ENCODE peak calls at places on chromosomes 11 and 22, in six cellular contexts. One of them, this sample, is unnamed.

GRCh38 chr11:102610198-102610597 is 14.9 kb downstream of the MMP20 start:
- DNase-seq in posterior cingulate gyrus: no peak
- DNase-seq in left ventricle myocardium inferior: no peak
- DNase-seq in germinal center: no peak
- DNase-seq in caudate nucleus: no peak
- DNase-seq in RWPE1: no peak
- DNase-seq in this sample: no peak

GRCh38 chr11:105897161-105897560 is 124.9 kb downstream of the MSANTD4 start:
- DNase-seq in caudate nucleus: no peak
- DNase-seq in RWPE1: no peak
- DNase-seq in left ventricle myocardium inferior: no peak
- DNase-seq in germinal center: no peak
- DNase-seq in posterior cingulate gyrus: no peak
- DNase-seq in this sample: no peak

GRCh38 chr22:33300165-33300564 is 242.0 kb upstream of the SYN3 start:
- DNase-seq in RWPE1: no peak
- DNase-seq in left ventricle myocardium inferior: peak; percentile 40
- DNase-seq in caudate nucleus: no peak
- DNase-seq in germinal center: peak; percentile 14
- DNase-seq in posterior cingulate gyrus: no peak
- DNase-seq in this sample: no peak

GRCh38 chr11:26950260-26950719 is 43.6 kb upstream of the FIBIN start:
- DNase-seq in RWPE1: no peak
- DNase-seq in caudate nucleus: no peak
- DNase-seq in posterior cingulate gyrus: no peak
- DNase-seq in left ventricle myocardium inferior: no peak
- DNase-seq in germinal center: no peak
- DNase-seq in this sample: no peak

GRCh38 chr22:49916851-49917250 is 1.4 kb downstream of the ALG12 start:
- DNase-seq in germinal center: no peak
- DNase-seq in left ventricle myocardium inferior: no peak
- DNase-seq in RWPE1: no peak
- DNase-seq in posterior cingulate gyrus: no peak
- DNase-seq in caudate nucleus: no peak
- DNase-seq in this sample: no peak

GRCh38 chr11:83014951-83015350 is 56.7 kb downstream of the RAB30 start:
- DNase-seq in RWPE1: no peak
- DNase-seq in left ventricle myocardium inferior: no peak
- DNase-seq in caudate nucleus: no peak
- DNase-seq in posterior cingulate gyrus: no peak
- DNase-seq in germinal center: no peak
- DNase-seq in this sample: no peak

GRCh38 chr11:130774703-130775102 is 141.6 kb downstream of the SNX19 start:
- DNase-seq in RWPE1: no peak
- DNase-seq in posterior cingulate gyrus: no peak
- DNase-seq in caudate nucleus: no peak
- DNase-seq in left ventricle myocardium inferior: peak; percentile 50
- DNase-seq in germinal center: no peak
- DNase-seq in this sample: no peak

GRCh38 chr11:111388842-111389241 is 9.8 kb upstream of the POU2AF1 start:
- DNase-seq in caudate nucleus: no peak
- DNase-seq in left ventricle myocardium inferior: no peak
- DNase-seq in germinal center: no peak
- DNase-seq in posterior cingulate gyrus: no peak
- DNase-seq in RWPE1: peak; percentile 8
- DNase-seq in this sample: no peak

GRCh38 chr11:80293293-80293692 is 852.5 kb upstream of the TENM4 start:
- DNase-seq in posterior cingulate gyrus: no peak
- DNase-seq in caudate nucleus: no peak
- DNase-seq in germinal center: no peak
- DNase-seq in left ventricle myocardium inferior: no peak
- DNase-seq in RWPE1: no peak
- DNase-seq in this sample: no peak

GRCh38 chr22:39820266-39820665 is 73.3 kb downstream of the ENTHD1 start:
- DNase-seq in caudate nucleus: no peak
- DNase-seq in left ventricle myocardium inferior: no peak
- DNase-seq in germinal center: no peak
- DNase-seq in RWPE1: peak; percentile 71
- DNase-seq in posterior cingulate gyrus: no peak
- DNase-seq in this sample: no peak

GRCh38 chr11:125553357-125553756 is 15.9 kb upstream of the EI24 start:
- DNase-seq in posterior cingulate gyrus: no peak
- DNase-seq in left ventricle myocardium inferior: no peak
- DNase-seq in caudate nucleus: no peak
- DNase-seq in germinal center: no peak
- DNase-seq in RWPE1: no peak
- DNase-seq in this sample: no peak

GRCh38 chr11:46296520-46297448 is 19.3 kb downstream of the CREB3L1 start:
- DNase-seq in germinal center: no peak
- DNase-seq in posterior cingulate gyrus: no peak
- DNase-seq in left ventricle myocardium inferior: peak; percentile 57
- DNase-seq in caudate nucleus: no peak
- DNase-seq in RWPE1: no peak
- DNase-seq in this sample: no peak

GRCh38 chr11:26741036-26741435 is 19.2 kb upstream of the SLC5A12 start:
- DNase-seq in caudate nucleus: no peak
- DNase-seq in left ventricle myocardium inferior: no peak
- DNase-seq in germinal center: no peak
- DNase-seq in RWPE1: peak; percentile 5
- DNase-seq in posterior cingulate gyrus: no peak
- DNase-seq in this sample: no peak

GRCh38 chr11:119700536-119701346 is 28.3 kb downstream of the NECTIN1 start:
- DNase-seq in caudate nucleus: no peak
- DNase-seq in posterior cingulate gyrus: no peak
- DNase-seq in left ventricle myocardium inferior: no peak
- DNase-seq in RWPE1: peak; percentile 61
- DNase-seq in germinal center: no peak
- DNase-seq in this sample: no peak

GRCh38 chr22:26906464-26906863 is 249.1 kb downstream of the MIAT start:
- DNase-seq in RWPE1: no peak
- DNase-seq in left ventricle myocardium inferior: no peak
- DNase-seq in posterior cingulate gyrus: no peak
- DNase-seq in germinal center: no peak
- DNase-seq in caudate nucleus: no peak
- DNase-seq in this sample: no peak

GRCh38 chr11:125286486-125286885 is 121.9 kb downstream of the PKNOX2 start:
- DNase-seq in RWPE1: no peak
- DNase-seq in left ventricle myocardium inferior: no peak
- DNase-seq in posterior cingulate gyrus: no peak
- DNase-seq in caudate nucleus: no peak
- DNase-seq in germinal center: no peak
- DNase-seq in this sample: no peak

GRCh38 chr22:27317156-27317555 is 484.4 kb downstream of the MN1 start:
- DNase-seq in RWPE1: no peak
- DNase-seq in left ventricle myocardium inferior: no peak
- DNase-seq in caudate nucleus: no peak
- DNase-seq in posterior cingulate gyrus: no peak
- DNase-seq in germinal center: no peak
- DNase-seq in this sample: no peak

GRCh38 chr11:41431784-41432183 is 27.7 kb downstream of the LRRC4C start:
- DNase-seq in RWPE1: peak; percentile 8
- DNase-seq in germinal center: no peak
- DNase-seq in caudate nucleus: no peak
- DNase-seq in left ventricle myocardium inferior: no peak
- DNase-seq in posterior cingulate gyrus: no peak
- DNase-seq in this sample: no peak

GRCh38 chr11:58927393-58928081 is 11.8 kb upstream of the GLYATL1 start:
- DNase-seq in posterior cingulate gyrus: no peak
- DNase-seq in germinal center: peak; percentile 28
- DNase-seq in left ventricle myocardium inferior: no peak
- DNase-seq in caudate nucleus: no peak
- DNase-seq in RWPE1: no peak
- DNase-seq in this sample: no peak

GRCh38 chr11:68367252-68367651 is 54.9 kb downstream of the LRP5 start:
- DNase-seq in RWPE1: no peak
- DNase-seq in left ventricle myocardium inferior: no peak
- DNase-seq in posterior cingulate gyrus: no peak
- DNase-seq in caudate nucleus: no peak
- DNase-seq in germinal center: no peak
- DNase-seq in this sample: no peak

GRCh38 chr11:46361283-46362145 is 14.3 kb downstream of the DGKZ start:
- DNase-seq in left ventricle myocardium inferior: peak; percentile 75
- DNase-seq in RWPE1: no peak
- DNase-seq in caudate nucleus: peak; percentile 82
- DNase-seq in posterior cingulate gyrus: peak; percentile 79
- DNase-seq in germinal center: peak; percentile 91
- DNase-seq in this sample: peak; percentile 47

GRCh38 chr11:45110562-45110961 is 35.9 kb upstream of the PRDM11 start:
- DNase-seq in posterior cingulate gyrus: no peak
- DNase-seq in left ventricle myocardium inferior: no peak
- DNase-seq in caudate nucleus: peak; percentile 26
- DNase-seq in germinal center: peak; percentile 72
- DNase-seq in RWPE1: peak; percentile 62
- DNase-seq in this sample: no peak

GRCh38 chr11:1012740-1013627 is 23.5 kb downstream of the MUC6 start:
- DNase-seq in germinal center: no peak
- DNase-seq in posterior cingulate gyrus: no peak
- DNase-seq in RWPE1: no peak
- DNase-seq in left ventricle myocardium inferior: no peak
- DNase-seq in caudate nucleus: no peak
- DNase-seq in this sample: no peak

GRCh38 chr22:45502215-45503070 is at the start of gene FBLN1:
- DNase-seq in left ventricle myocardium inferior: peak; percentile 65
- DNase-seq in germinal center: no peak
- DNase-seq in posterior cingulate gyrus: no peak
- DNase-seq in caudate nucleus: no peak
- DNase-seq in RWPE1: peak; percentile 16
- DNase-seq in this sample: no peak

GRCh38 chr11:119727523-119728081 is 1.4 kb downstream of the NECTIN1 start:
- DNase-seq in left ventricle myocardium inferior: peak; percentile 26
- DNase-seq in RWPE1: no peak
- DNase-seq in germinal center: peak; percentile 60
- DNase-seq in caudate nucleus: no peak
- DNase-seq in posterior cingulate gyrus: no peak
- DNase-seq in this sample: no peak

GRCh38 chr11:116733386-116733755 is 39.4 kb downstream of the BUD13 start:
- DNase-seq in caudate nucleus: no peak
- DNase-seq in left ventricle myocardium inferior: no peak
- DNase-seq in RWPE1: no peak
- DNase-seq in germinal center: no peak
- DNase-seq in posterior cingulate gyrus: no peak
- DNase-seq in this sample: no peak

GRCh38 chr11:46564459-46564858 is 29.4 kb downstream of the AMBRA1 start:
- DNase-seq in posterior cingulate gyrus: no peak
- DNase-seq in left ventricle myocardium inferior: no peak
- DNase-seq in RWPE1: peak; percentile 75
- DNase-seq in caudate nucleus: no peak
- DNase-seq in germinal center: no peak
- DNase-seq in this sample: no peak

GRCh38 chr11:21142007-21142406 is 472.6 kb downstream of the NELL1 start:
- DNase-seq in left ventricle myocardium inferior: no peak
- DNase-seq in caudate nucleus: no peak
- DNase-seq in posterior cingulate gyrus: no peak
- DNase-seq in RWPE1: no peak
- DNase-seq in germinal center: no peak
- DNase-seq in this sample: no peak

GRCh38 chr11:80241766-80242165 is 800.9 kb upstream of the TENM4 start:
- DNase-seq in RWPE1: peak; percentile 48
- DNase-seq in posterior cingulate gyrus: no peak
- DNase-seq in germinal center: no peak
- DNase-seq in left ventricle myocardium inferior: no peak
- DNase-seq in caudate nucleus: no peak
- DNase-seq in this sample: no peak

GRCh38 chr11:122748968-122749687 is 89.2 kb upstream of the CRTAM start:
- DNase-seq in germinal center: peak; percentile 50
- DNase-seq in left ventricle myocardium inferior: no peak
- DNase-seq in caudate nucleus: no peak
- DNase-seq in posterior cingulate gyrus: peak; percentile 41
- DNase-seq in RWPE1: no peak
- DNase-seq in this sample: peak; percentile 59

GRCh38 chr11:119055901-119056300 is 1.1 kb downstream of the HYOU1 start:
- DNase-seq in germinal center: no peak
- DNase-seq in caudate nucleus: no peak
- DNase-seq in left ventricle myocardium inferior: no peak
- DNase-seq in posterior cingulate gyrus: no peak
- DNase-seq in RWPE1: peak; percentile 22
- DNase-seq in this sample: no peak

GRCh38 chr11:61712301-61712700 is 32.1 kb downstream of the DAGLA start:
- DNase-seq in left ventricle myocardium inferior: no peak
- DNase-seq in RWPE1: no peak
- DNase-seq in posterior cingulate gyrus: no peak
- DNase-seq in caudate nucleus: no peak
- DNase-seq in germinal center: no peak
- DNase-seq in this sample: no peak

GRCh38 chr11:61120099-61120864 is 18.0 kb downstream of the CD5 start:
- DNase-seq in posterior cingulate gyrus: peak; percentile 42
- DNase-seq in left ventricle myocardium inferior: no peak
- DNase-seq in germinal center: no peak
- DNase-seq in caudate nucleus: no peak
- DNase-seq in RWPE1: no peak
- DNase-seq in this sample: no peak

GRCh38 chr11:693887-694562 is 997 bp downstream of the DEAF1 start:
- DNase-seq in posterior cingulate gyrus: no peak
- DNase-seq in RWPE1: no peak
- DNase-seq in germinal center: no peak
- DNase-seq in left ventricle myocardium inferior: no peak
- DNase-seq in caudate nucleus: no peak
- DNase-seq in this sample: no peak

GRCh38 chr22:43266117-43266516 is 77.1 kb downstream of the SCUBE1 start:
- DNase-seq in germinal center: no peak
- DNase-seq in RWPE1: no peak
- DNase-seq in caudate nucleus: no peak
- DNase-seq in left ventricle myocardium inferior: no peak
- DNase-seq in posterior cingulate gyrus: no peak
- DNase-seq in this sample: no peak

GRCh38 chr11:57476223-57476882 is 16.0 kb downstream of the RTN4RL2 start:
- DNase-seq in posterior cingulate gyrus: no peak
- DNase-seq in germinal center: no peak
- DNase-seq in left ventricle myocardium inferior: peak; percentile 57
- DNase-seq in RWPE1: no peak
- DNase-seq in caudate nucleus: no peak
- DNase-seq in this sample: no peak

This sample was measured in dorsolateral prefrontal cortex.